ENCODE peak calls at places on chromosomes 1 and 21, in five cellular contexts. M is foreskin fibroblast, D is Peyer's patch, U is GM12865, P is neural progenitor cell. F is an unnamed sample.

GRCh38 chr1:230704830-230705229 is 9.1 kb downstream of the AGT start:
- DNase-seq in M (no peak), D (no peak), U (no peak), P (no peak), F (no peak)

GRCh38 chr21:17427157-17427556 is 85.7 kb upstream of the CXADR start:
- DNase-seq in M (no peak), D (no peak), U (no peak), P (no peak), F (no peak)

GRCh38 chr1:59418361-59418760 is 121.5 kb downstream of the FGGY start:
- DNase-seq in M (no peak), D (no peak), U (no peak), P (no peak), F (no peak)

GRCh38 chr1:186983327-186983726 is 154.6 kb downstream of the PLA2G4A start:
- DNase-seq in M (peak; percentile 73), D (peak; percentile 50), U (no peak), P (no peak), F (no peak)

GRCh38 chr1:7648761-7649384 is 122.2 kb upstream of the VAMP3 start:
- DNase-seq in M (peak; percentile 47), D (peak; percentile 57), U (no peak), P (no peak), F (no peak)

GRCh38 chr1:29213055-29213454 is 17.7 kb downstream of the MECR start:
- DNase-seq in M (no peak), D (no peak), U (no peak), P (no peak), F (no peak)

GRCh38 chr1:221723918-221724263 is 18.0 kb downstream of the DUSP10 start:
- DNase-seq in M (no peak), D (no peak), U (no peak), P (no peak), F (no peak)

GRCh38 chr1:59678065-59678808 is 136.5 kb upstream of the HOOK1 start:
- DNase-seq in M (no peak), D (no peak), U (no peak), P (peak; percentile 75), F (no peak)

GRCh38 chr1:197958861-197959260 is 41.7 kb downstream of the LHX9 start:
- DNase-seq in M (no peak), D (no peak), U (no peak), P (no peak), F (no peak)

GRCh38 chr1:85148524-85149250 is 52.1 kb downstream of the SYDE2 start:
- DNase-seq in M (peak; percentile 82), D (no peak), U (peak; percentile 77), P (no peak), F (no peak)

GRCh38 chr1:180269848-180270766 is 40.0 kb downstream of the LHX4 start:
- DNase-seq in M (no peak), D (peak; percentile 84), U (no peak), P (peak; percentile 39), F (no peak)

GRCh38 chr1:22089787-22090186 is 37.3 kb downstream of the CDC42 start:
- DNase-seq in M (peak; percentile 24), D (no peak), U (no peak), P (peak; percentile 34), F (no peak)

GRCh38 chr1:35537788-35538187 is 19.4 kb downstream of the KIAA0319L start:
- DNase-seq in M (no peak), D (no peak), U (no peak), P (no peak), F (no peak)

GRCh38 chr1:206770531-206771352 is at the start of gene IL19:
- DNase-seq in M (no peak), D (no peak), U (peak; percentile 90), P (no peak), F (no peak)

GRCh38 chr1:77412069-77412793 is 130.4 kb downstream of the AK5 start:
- DNase-seq in M (peak; percentile 71), D (no peak), U (peak; percentile 11), P (no peak), F (no peak)

GRCh38 chr1:235929216-235929615 is 62.5 kb upstream of the LYST start:
- DNase-seq in M (peak; percentile 86), D (no peak), U (peak; percentile 42), P (no peak), F (no peak)

GRCh38 chr1:240691521-240692338 is 79.8 kb upstream of the GREM2 start:
- DNase-seq in M (peak; percentile 86), D (no peak), U (peak; percentile 3), P (peak; percentile 65), F (no peak)

GRCh38 chr1:185559684-185560310 is 174.4 kb upstream of the HMCN1 start:
- DNase-seq in M (peak; percentile 69), D (peak; percentile 82), U (peak; percentile 92), P (peak; percentile 60), F (peak; percentile 70)

GRCh38 chr1:9426291-9426711 is 113.0 kb upstream of the SLC25A33 start:
- DNase-seq in M (no peak), D (peak; percentile 95), U (peak; percentile 96), P (no peak), F (peak; percentile 67)

GRCh38 chr1:169106921-169107672 is 607 bp downstream of the ATP1B1 start:
- DNase-seq in M (peak; percentile 59), D (peak; percentile 52), U (no peak), P (peak; percentile 61), F (no peak)

GRCh38 chr1:43302721-43303476 is 2.1 kb downstream of the TIE1 start:
- DNase-seq in M (no peak), D (peak; percentile 85), U (no peak), P (no peak), F (no peak)

GRCh38 chr1:161309868-161310267 is at the start of gene MPZ:
- DNase-seq in M (no peak), D (no peak), U (no peak), P (no peak), F (no peak)

GRCh38 chr21:27206368-27206982 is 239.6 kb upstream of the ADAMTS5 start:
- DNase-seq in M (peak; percentile 35), D (no peak), U (no peak), P (peak; percentile 54), F (no peak)

GRCh38 chr1:16903458-16903796 is 7.6 kb downstream of the RNU1-2 start:
- DNase-seq in M (no peak), D (no peak), U (no peak), P (no peak), F (no peak)

GRCh38 chr1:43452789-43453441 is 816 bp downstream of the HYI start:
- DNase-seq in M (peak; percentile 79), D (no peak), U (no peak), P (peak; percentile 51), F (no peak)

GRCh38 chr1:205271745-205272144 is 44.0 kb downstream of the TMCC2 start:
- DNase-seq in M (no peak), D (no peak), U (no peak), P (no peak), F (no peak)

GRCh38 chr21:26835027-26835713 is 10.0 kb downstream of the ADAMTS1 start:
- DNase-seq in M (peak; percentile 80), D (no peak), U (no peak), P (no peak), F (no peak)

GRCh38 chr1:19596065-19596718 is 47.9 kb upstream of the NBL1 start:
- DNase-seq in M (no peak), D (no peak), U (no peak), P (peak; percentile 50), F (no peak)

GRCh38 chr1:62263006-62263812 is 56.0 kb downstream of the KANK4 start:
- DNase-seq in M (no peak), D (no peak), U (no peak), P (peak; percentile 56), F (no peak)

GRCh38 chr1:145690587-145691558 is 16.3 kb downstream of the PDZK1 start:
- DNase-seq in M (peak; percentile 82), D (no peak), U (peak; percentile 73), P (no peak), F (peak; percentile 60)

GRCh38 chr1:235556807-235557206 is 52.6 kb upstream of the B3GALNT2 start:
- DNase-seq in M (no peak), D (no peak), U (no peak), P (no peak), F (no peak)

GRCh38 chr1:202578565-202578964 is 131.7 kb downstream of the SYT2 start:
- DNase-seq in M (peak; percentile 51), D (no peak), U (no peak), P (no peak), F (no peak)

GRCh38 chr1:234369784-234370183 is 3.5 kb upstream of the COA6 start:
- DNase-seq in M (peak; percentile 48), D (no peak), U (no peak), P (no peak), F (no peak)

GRCh38 chr1:29985376-29985945 is 737.9 kb downstream of the MATN1 start:
- DNase-seq in M (no peak), D (peak; percentile 44), U (no peak), P (no peak), F (no peak)

GRCh38 chr1:150302338-150302737 is 8.7 kb downstream of the MRPS21 start:
- DNase-seq in M (no peak), D (no peak), U (no peak), P (no peak), F (no peak)

GRCh38 chr1:217137210-217137871 is 414.1 kb upstream of the ESRRG start:
- DNase-seq in M (peak; percentile 9), D (no peak), U (no peak), P (peak; percentile 55), F (no peak)
- H3K4me3 ChIP-seq in M (no peak overlapping the region), D (no peak overlapping the region), U (no peak overlapping the region), P (peak overlapping the region; percentile 63), F (no peak overlapping the region)

GRCh38 chr21:35768187-35768586 is 292.1 kb downstream of the SETD4 start:
- DNase-seq in M (peak; percentile 23), D (no peak), U (no peak), P (no peak), F (no peak)
- H3K4me3 ChIP-seq in M (no peak overlapping the region), D (no peak overlapping the region), U (no peak overlapping the region), P (no peak overlapping the region), F (no peak overlapping the region)

GRCh38 chr1:53366901-53367502 is 39.1 kb upstream of the LRP8 start:
- DNase-seq in M (no peak), D (peak; percentile 35), U (no peak), P (no peak), F (no peak)

GRCh38 chr1:53368314-53369033 is 40.6 kb upstream of the LRP8 start:
- DNase-seq in M (no peak), D (peak; percentile 42), U (no peak), P (no peak), F (no peak)

GRCh38 chr1:53369034-53369750 is 41.3 kb upstream of the LRP8 start:
- DNase-seq in M (no peak), D (peak; percentile 22), U (no peak), P (peak; percentile 30), F (no peak)

GRCh38 chr1:53369761-53370160 is 41.9 kb upstream of the LRP8 start:
- DNase-seq in M (no peak), D (no peak), U (no peak), P (no peak), F (no peak)

GRCh38 chr1:53367503-53368313 is 39.8 kb upstream of the LRP8 start:
- DNase-seq in M (no peak), D (peak; percentile 74), U (peak; percentile 89), P (no peak), F (peak; percentile 12)
- H3K4me3 ChIP-seq in M (no peak overlapping the region), D (peak overlapping the region; percentile 15), U (peak overlapping the region; percentile 61), P (no peak overlapping the region), F (peak overlapping the region; percentile 50)

GRCh38 chr1:2583871-2584341 is 2.7 kb upstream of the PRXL2B start:
- DNase-seq in M (peak; percentile 42), D (no peak), U (no peak), P (peak; percentile 38), F (peak; percentile 31)
- H3K4me3 ChIP-seq in M (no peak overlapping the region), D (no peak overlapping the region), U (no peak overlapping the region), P (no peak overlapping the region), F (no peak overlapping the region)